ENCODE peak calls at places on chromosome 5, in six cellular contexts. I, X, B, W, Y and H are unnamed samples.

GRCh38 chr5:111722016-111722591 is 34.9 kb downstream of the NREP start:
- DNase-seq in I (no peak), X (no peak), B (no peak), W (no peak), Y (peak), H (no peak)

GRCh38 chr5:116566251-116566650 is 8.4 kb downstream of the SEMA6A start:
- DNase-seq in I (no peak), X (no peak), B (no peak), W (no peak), Y (no peak), H (no peak)

GRCh38 chr5:156835905-156836304 is 14.2 kb upstream of the PPP1R2B start:
- DNase-seq in I (peak), X (no peak), B (no peak), W (peak), Y (no peak), H (no peak)

GRCh38 chr5:132013006-132013689 is 1.7 kb upstream of the ACSL6 start:
- DNase-seq in I (no peak), X (no peak), B (no peak), W (no peak), Y (no peak), H (no peak)

GRCh38 chr5:154406231-154406630 is 39.6 kb upstream of the SAP30L start:
- DNase-seq in I (no peak), X (no peak), B (no peak), W (no peak), Y (no peak), H (no peak)

GRCh38 chr5:181042036-181042435 is 2.0 kb downstream of the BTNL9 start:
- DNase-seq in I (no peak), X (no peak), B (no peak), W (no peak), Y (no peak), H (no peak)

GRCh38 chr5:159310492-159310891 is 19.8 kb downstream of the IL12B start:
- DNase-seq in I (peak), X (no peak), B (no peak), W (no peak), Y (no peak), H (no peak)

GRCh38 chr5:131505237-131505908 is 129.7 kb downstream of the RAPGEF6 start:
- DNase-seq in I (no peak), X (no peak), B (no peak), W (no peak), Y (no peak), H (no peak)

GRCh38 chr5:44952376-44952775 is 143.6 kb downstream of the MRPS30 start:
- DNase-seq in I (peak), X (peak), B (peak), W (peak), Y (peak), H (no peak)

GRCh38 chr5:143037708-143038107 is 267.5 kb downstream of the ARHGAP26 start:
- DNase-seq in I (no peak), X (no peak), B (no peak), W (no peak), Y (no peak), H (no peak)

GRCh38 chr5:10902145-10902544 is 141.1 kb upstream of the DAP start:
- DNase-seq in I (no peak), X (no peak), B (no peak), W (no peak), Y (no peak), H (no peak)

GRCh38 chr5:167720201-167720600 is 571.2 kb upstream of the WWC1 start:
- DNase-seq in I (no peak), X (no peak), B (no peak), W (no peak), Y (no peak), H (no peak)

GRCh38 chr5:149656576-149657182 is 73.4 kb upstream of the PPARGC1B start:
- DNase-seq in I (peak), X (no peak), B (no peak), W (no peak), Y (peak), H (peak)

GRCh38 chr5:43313854-43314457 is 744 bp upstream of the HMGCS1 start:
- DNase-seq in I (peak), X (no peak), B (no peak), W (no peak), Y (no peak), H (no peak)

GRCh38 chr5:151717390-151717789 is 30.7 kb upstream of the SPARC start:
- DNase-seq in I (no peak), X (no peak), B (no peak), W (no peak), Y (no peak), H (no peak)

GRCh38 chr5:142561486-142562097 is 124.3 kb downstream of the FGF1 start:
- DNase-seq in I (no peak), X (no peak), B (no peak), W (no peak), Y (no peak), H (no peak)

GRCh38 chr5:137073192-137073591 is 425.9 kb downstream of the SPOCK1 start:
- DNase-seq in I (no peak), X (no peak), B (no peak), W (no peak), Y (no peak), H (no peak)

GRCh38 chr5:6739603-6740002 is 26.4 kb downstream of the TENT4A start:
- DNase-seq in I (no peak), X (no peak), B (no peak), W (no peak), Y (no peak), H (no peak)

GRCh38 chr5:137728048-137728447 is 7.8 kb downstream of the KLHL3 start:
- DNase-seq in I (peak), X (no peak), B (no peak), W (no peak), Y (no peak), H (no peak)

GRCh38 chr5:1643651-1644392 is 120.1 kb upstream of the LPCAT1 start:
- DNase-seq in I (peak), X (no peak), B (peak), W (no peak), Y (no peak), H (no peak)

DNA sequence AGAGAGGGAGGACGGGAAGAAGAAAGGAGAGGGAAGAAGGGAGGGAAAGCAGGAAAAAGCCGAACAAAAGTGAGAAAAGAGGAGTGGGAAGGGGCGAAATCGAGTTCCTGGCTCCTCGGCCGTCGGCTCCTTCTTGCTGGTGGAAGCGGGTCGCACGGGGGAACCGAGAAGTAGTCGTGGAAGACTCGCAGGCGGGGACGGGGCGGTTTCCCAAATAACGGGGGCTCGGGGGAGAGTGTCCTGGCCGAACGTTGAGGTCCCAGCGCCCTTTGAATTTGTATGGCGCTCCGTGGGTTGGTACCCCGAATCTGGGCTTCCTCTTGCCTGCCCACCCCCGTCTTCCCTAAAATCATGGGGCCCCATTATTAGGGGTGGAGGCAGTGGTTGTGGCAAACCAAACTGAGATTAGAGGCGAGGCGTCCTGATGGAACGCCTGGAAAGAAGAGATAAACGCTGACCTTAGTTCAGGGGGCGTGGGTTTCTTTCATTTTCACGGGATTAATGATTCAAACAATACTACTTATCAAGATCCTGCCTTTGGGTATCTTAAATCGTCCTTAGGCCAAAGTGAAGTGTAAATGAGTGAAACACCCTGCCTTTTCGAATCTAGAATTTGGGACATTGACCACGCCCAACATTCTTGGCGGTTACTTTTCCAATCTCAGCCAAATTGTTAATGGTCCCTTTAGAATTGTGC is 859 bp upstream of the UBTD2 start:
- DNase-seq in I (no peak), X (no peak), B (no peak), W (no peak), Y (no peak), H (no peak)
- TF ChIP-seq REST in I (peak), X (no peak), B (no peak), W (no peak), Y (no peak), H (no peak)

GRCh38 chr5:85545129-85545528 is 1072.6 kb upstream of the COX7C start:
- DNase-seq in I (peak), X (no peak), B (no peak), W (no peak), Y (no peak), H (no peak)

GRCh38 chr5:85549229-85549628 is 1068.5 kb upstream of the COX7C start:
- DNase-seq in I (no peak), X (no peak), B (no peak), W (no peak), Y (no peak), H (no peak)

DNA sequence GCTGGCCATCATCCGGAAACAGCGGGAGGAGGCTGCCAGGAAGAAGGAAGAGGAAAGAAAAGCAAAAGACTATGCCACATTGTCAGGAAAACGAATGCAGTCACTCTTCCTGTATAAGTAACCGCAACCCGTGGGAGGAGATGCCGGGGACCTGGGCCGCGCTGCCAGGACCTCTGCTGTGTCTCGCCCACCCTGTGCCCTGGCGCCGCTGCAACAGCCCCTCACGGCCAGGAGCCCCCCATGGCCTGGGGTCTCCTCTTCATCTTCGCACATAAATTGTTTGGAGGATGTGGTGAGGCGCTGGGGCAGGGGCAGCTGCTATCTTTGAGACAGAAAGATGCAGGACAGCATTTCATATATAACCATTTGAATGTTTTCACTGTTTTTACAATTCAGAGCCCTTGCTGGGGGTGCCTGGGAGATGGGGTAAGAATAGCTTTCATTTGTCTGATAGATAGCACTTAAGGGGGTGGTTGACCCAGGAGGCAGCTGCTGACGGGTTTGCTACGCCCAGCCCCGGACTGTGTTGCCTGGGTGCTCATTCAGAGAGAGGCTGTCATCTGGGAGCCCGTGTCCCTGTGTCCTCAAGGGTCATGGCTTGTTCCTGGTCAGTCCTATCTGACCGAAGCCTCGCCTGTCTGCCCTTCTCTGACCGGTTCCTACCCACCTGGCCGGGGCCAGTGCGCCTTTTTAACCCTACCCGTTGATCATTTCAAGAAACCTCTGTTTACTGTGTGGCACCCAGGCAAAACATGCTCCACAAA is 1067.7 kb upstream of the COX7C start:
- DNase-seq in I (no peak), X (no peak), B (no peak), W (no peak), Y (no peak), H (no peak)
- TF ChIP-seq CTCF in I (no peak), X (no peak), B (no peak), W (no peak), Y (no peak), H (no peak)

DNA sequence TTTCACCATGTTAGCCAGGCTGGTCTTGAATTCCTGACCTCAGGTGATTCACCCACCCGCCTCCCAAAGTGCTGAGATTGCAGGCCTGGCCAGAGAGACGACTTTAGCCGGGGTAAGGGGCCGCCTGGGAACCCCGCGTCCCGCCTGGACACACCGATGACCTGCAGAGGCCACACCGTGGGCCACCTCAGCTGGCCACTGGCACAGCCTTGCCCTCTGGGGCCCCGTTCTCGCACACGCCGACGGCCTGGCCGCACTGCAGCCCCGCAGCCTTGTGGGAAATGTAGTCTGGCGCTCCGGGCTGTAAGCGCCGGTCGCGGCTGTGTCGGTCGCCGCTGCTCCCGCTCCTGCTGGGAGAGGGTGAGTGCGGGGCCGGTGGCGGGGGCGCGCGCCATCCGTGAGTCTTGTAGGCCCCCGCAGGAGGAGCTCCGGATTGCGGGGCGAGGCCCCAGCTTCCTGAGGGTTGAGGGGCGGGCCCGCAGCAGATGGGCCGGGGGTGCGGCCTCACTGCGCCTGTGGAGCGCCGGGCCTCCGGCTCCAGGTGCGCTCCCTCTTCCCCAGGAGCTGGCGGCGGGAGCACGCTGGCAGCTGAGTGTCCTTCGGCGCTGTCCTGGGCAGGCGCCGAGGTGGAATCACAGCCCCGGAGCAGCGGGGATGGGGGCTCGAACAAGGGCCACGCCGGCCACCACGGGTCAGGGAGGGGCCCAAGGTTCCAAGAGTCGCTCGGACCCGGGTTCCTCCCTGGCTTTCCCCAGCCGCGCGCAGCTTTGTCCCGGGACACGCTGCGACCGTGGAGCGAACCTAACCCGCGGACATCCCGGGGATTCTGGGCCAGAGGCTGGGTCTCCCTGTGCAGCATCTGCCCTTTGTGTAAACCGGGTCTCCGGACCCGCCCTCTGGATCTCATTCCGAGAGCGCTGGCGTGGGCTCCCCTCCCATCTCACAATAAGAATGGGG is at the start of gene ZFP2:
- DNase-seq in I (peak), X (no peak), B (peak), W (peak), Y (no peak), H (no peak)
- TF ChIP-seq POLR2AphosphoS5 in I (peak), X (no peak), B (peak), W (no peak), Y (no peak), H (peak)

GRCh38 chr5:7886849-7887460 is 18.0 kb downstream of the MTRR start:
- DNase-seq in I (peak), X (no peak), B (peak), W (peak), Y (no peak), H (no peak)
- TF ChIP-seq REST in I (no peak), X (no peak), B (no peak), W (no peak), Y (no peak), H (no peak)

GRCh38 chr5:77973253-77973609 is 197.1 kb upstream of the TBCA start:
- DNase-seq in I (peak), X (no peak), B (no peak), W (no peak), Y (no peak), H (no peak)
- TF ChIP-seq CTCF in I (peak), X (no peak), B (no peak), W (no peak), Y (no peak), H (no peak)

GRCh38 chr5:108625654-108626053 is 122.0 kb upstream of the FER start:
- DNase-seq in I (no peak), X (no peak), B (no peak), W (no peak), Y (no peak), H (no peak)
- TF ChIP-seq POLR2AphosphoS5 in I (no peak), X (no peak), B (no peak), W (no peak), Y (no peak), H (no peak)

GRCh38 chr5:172335721-172336120 is 52.2 kb upstream of the UBTD2 start:
- DNase-seq in I (no peak), X (no peak), B (no peak), W (no peak), Y (no peak), H (no peak)

GRCh38 chr5:172336666-172337310 is 53.2 kb upstream of the UBTD2 start:
- DNase-seq in I (no peak), X (no peak), B (no peak), W (no peak), Y (no peak), H (no peak)

GRCh38 chr5:172334196-172334595 is 50.6 kb upstream of the UBTD2 start:
- DNase-seq in I (peak), X (no peak), B (no peak), W (no peak), Y (no peak), H (no peak)

GRCh38 chr5:172334641-172335040 is 51.1 kb upstream of the UBTD2 start:
- DNase-seq in I (no peak), X (no peak), B (no peak), W (no peak), Y (no peak), H (no peak)

GRCh38 chr5:172336264-172336663 is 52.7 kb upstream of the UBTD2 start:
- DNase-seq in I (no peak), X (no peak), B (peak), W (no peak), Y (no peak), H (no peak)
- TF ChIP-seq REST in I (no peak), X (no peak), B (no peak), W (no peak), Y (no peak), H (no peak)

DNA sequence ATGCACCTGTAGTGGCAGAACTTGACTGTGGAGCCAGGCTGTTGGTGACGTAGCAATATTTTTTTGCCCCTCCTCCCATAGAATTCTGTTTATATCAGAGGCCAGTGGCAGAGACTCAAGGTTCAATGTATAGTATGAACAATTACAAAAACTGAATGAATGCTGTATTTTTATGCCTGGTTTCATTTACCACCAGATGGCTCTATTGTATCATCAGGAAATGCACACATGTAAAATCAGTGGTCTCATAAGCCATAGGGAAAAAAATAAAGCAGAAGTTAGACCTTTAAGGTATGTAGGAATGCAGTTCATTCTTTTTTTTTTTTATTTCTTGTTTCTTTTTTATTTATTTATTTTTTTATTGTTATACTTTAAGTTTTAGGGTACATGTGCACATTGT is 43.6 kb downstream of the CCDC192 start:
- DNase-seq in I (no peak), X (no peak), B (peak), W (no peak), Y (no peak), H (peak)
- TF ChIP-seq CTCF in I (peak), X (peak), B (peak), W (peak), Y (no peak), H (peak)

DNA sequence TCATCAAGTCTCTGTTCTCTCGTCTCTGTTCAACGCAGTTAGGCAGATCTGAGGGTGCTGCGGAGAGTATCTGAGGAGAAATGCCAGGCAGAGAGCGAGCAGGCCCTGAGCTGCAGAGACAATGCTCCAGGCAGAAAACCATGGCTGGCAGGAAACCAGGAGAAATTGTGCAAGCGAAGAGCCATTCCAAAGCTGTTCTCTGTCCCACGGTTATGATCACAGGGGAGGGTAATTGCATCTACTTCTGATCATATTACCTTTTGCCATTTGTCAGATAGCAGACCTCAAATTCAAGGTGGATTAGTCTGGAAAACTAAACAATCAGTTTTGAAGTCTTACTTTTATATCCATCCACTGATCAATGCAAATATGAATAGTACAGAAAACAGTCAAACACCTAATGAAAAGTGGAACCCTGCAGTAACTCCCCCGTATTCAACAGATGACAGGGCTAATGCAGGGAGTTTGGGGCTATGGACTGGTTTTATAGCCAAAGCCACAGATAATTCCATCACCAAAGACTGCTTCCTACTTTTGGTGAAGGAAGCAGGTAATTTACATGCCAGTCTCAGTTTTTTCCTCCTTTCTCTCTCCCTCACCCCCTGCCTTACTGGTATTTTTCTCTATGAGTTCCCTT is 228.0 kb downstream of the DCP2 start:
- DNase-seq in I (no peak), X (no peak), B (peak), W (peak), Y (no peak), H (no peak)
- TF ChIP-seq POLR2AphosphoS5 in I (no peak), X (no peak), B (no peak), W (no peak), Y (no peak), H (no peak)

GRCh38 chr5:53032188-53032587 is 43.0 kb downstream of the ITGA2 start:
- DNase-seq in I (no peak), X (no peak), B (no peak), W (no peak), Y (no peak), H (no peak)

GRCh38 chr5:53034832-53035231 is 45.7 kb downstream of the ITGA2 start:
- DNase-seq in I (no peak), X (no peak), B (no peak), W (no peak), Y (no peak), H (no peak)

GRCh38 chr5:53030828-53031425 is 41.8 kb downstream of the ITGA2 start:
- DNase-seq in I (no peak), X (no peak), B (no peak), W (no peak), Y (no peak), H (no peak)

GRCh38 chr5:53029608-53030007 is 40.5 kb downstream of the ITGA2 start:
- DNase-seq in I (no peak), X (no peak), B (no peak), W (no peak), Y (no peak), H (no peak)

GRCh38 chr5:53031695-53032096 is 42.5 kb downstream of the ITGA2 start:
- DNase-seq in I (no peak), X (no peak), B (peak), W (peak), Y (no peak), H (no peak)
- TF ChIP-seq REST in I (no peak), X (no peak), B (no peak), W (no peak), Y (no peak), H (no peak)